ENCODE peak calls at places on chromosomes 11 and 22, in four cellular contexts. D, N, J and O are unnamed samples.

GRCh38 chr11:47908198-47908597 is 60.0 kb upstream of the NUP160 start:
- DNase-seq in J (no peak), D (no peak), N (no peak), O (no peak)

GRCh38 chr22:25131198-25131887 is 68.3 kb upstream of the CRYBB3 start:
- DNase-seq in J (no peak), N (no peak), D (no peak), O (no peak)

GRCh38 chr11:128589998-128590397 is 2.6 kb upstream of the ETS1 start:
- DNase-seq in D (no peak), J (no peak), N (no peak), O (no peak)

GRCh38 chr22:32752868-32753520 is 48.5 kb upstream of the TIMP3 start:
- DNase-seq in D (no peak), N (no peak), J (no peak), O (no peak)

GRCh38 chr11:76008474-76008873 is 193.5 kb downstream of the UVRAG start:
- DNase-seq in N (no peak), D (no peak), J (no peak), O (no peak)

GRCh38 chr11:129119036-129119435 is 73.1 kb downstream of the ARHGAP32 start:
- DNase-seq in N (no peak), D (no peak), J (no peak), O (no peak)

GRCh38 chr11:124329787-124330478 is 9.9 kb upstream of the OR8D2 start:
- DNase-seq in J (peak), N (no peak), D (no peak), O (no peak)

GRCh38 chr11:84855846-84856245 is 771.3 kb downstream of the DLG2 start:
- DNase-seq in N (no peak), D (no peak), J (no peak), O (no peak)

GRCh38 chr11:76698321-76699043 is 27.9 kb upstream of the LRRC32 start:
- DNase-seq in N (no peak), D (peak), J (no peak), O (peak)

GRCh38 chr11:93082900-93083299 is 113.4 kb downstream of the MTNR1B start:
- DNase-seq in J (no peak), N (no peak), D (no peak), O (no peak)

GRCh38 chr11:106329273-106330018 is 252.0 kb downstream of the AASDHPPT start:
- DNase-seq in N (no peak), D (no peak), J (no peak), O (no peak)

GRCh38 chr11:106326087-106326486 is 248.6 kb downstream of the AASDHPPT start:
- DNase-seq in D (no peak), N (no peak), J (no peak), O (no peak)

GRCh38 chr11:106331163-106331562 is 253.7 kb downstream of the AASDHPPT start:
- DNase-seq in N (no peak), D (no peak), J (no peak), O (no peak)

GRCh38 chr11:106322111-106322510 is 244.6 kb downstream of the AASDHPPT start:
- DNase-seq in D (no peak), N (no peak), J (no peak), O (no peak)

DNA sequence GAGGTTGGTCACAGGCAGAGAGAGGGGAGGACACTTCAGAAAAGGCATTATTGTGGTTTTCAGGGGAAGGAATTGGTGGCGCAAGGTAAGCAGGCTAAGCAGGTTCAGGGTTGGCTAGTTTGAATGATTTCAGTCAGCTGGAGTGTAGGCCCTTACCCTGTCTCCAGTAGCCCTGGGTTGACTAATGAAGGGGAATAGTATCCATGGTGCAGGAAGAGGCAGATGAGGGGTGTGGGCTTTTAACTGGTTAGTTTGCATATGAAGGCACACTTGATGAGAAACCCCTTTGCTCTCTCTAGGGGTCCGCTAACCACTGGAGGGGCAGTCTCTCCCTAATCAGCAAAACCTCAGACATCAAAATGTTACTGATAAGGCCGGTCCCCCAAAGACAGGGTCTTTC is 249.7 kb downstream of the AASDHPPT start:
- DNase-seq in D (no peak), J (no peak), N (no peak), O (no peak)
- TF ChIP-seq FOXK2 in D (no peak), J (no peak), N (no peak), O (no peak)

DNA sequence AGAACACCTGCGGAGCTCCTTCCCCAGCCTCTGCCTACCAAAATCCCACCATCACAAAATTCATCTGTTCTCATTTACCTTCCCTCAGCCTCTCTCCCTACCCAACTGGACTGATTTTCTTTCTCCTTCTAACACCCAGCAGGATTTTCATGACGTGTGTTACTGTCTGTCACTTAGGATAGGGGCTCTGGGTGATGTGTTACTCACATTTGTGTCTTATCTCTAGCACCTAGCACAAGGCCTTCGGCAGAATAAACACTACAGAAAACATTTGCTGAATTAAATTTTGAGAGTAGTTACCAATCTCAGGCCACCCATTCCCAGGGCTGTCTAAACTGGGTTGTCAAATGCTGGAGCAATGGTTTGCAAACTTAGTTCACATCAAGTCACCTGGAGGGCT is 88.0 kb downstream of the NTM start:
- DNase-seq in N (no peak), D (no peak), J (no peak), O (no peak)
- TF ChIP-seq FOXM1 in N (no peak), D (no peak), J (no peak), O (no peak)

GRCh38 chr11:134987223-134987768 is 575.3 kb upstream of the B3GAT1 start:
- DNase-seq in J (no peak), D (no peak), N (no peak), O (no peak)
- TF ChIP-seq SP1 in J (no peak), D (no peak), N (no peak), O (no peak)

DNA sequence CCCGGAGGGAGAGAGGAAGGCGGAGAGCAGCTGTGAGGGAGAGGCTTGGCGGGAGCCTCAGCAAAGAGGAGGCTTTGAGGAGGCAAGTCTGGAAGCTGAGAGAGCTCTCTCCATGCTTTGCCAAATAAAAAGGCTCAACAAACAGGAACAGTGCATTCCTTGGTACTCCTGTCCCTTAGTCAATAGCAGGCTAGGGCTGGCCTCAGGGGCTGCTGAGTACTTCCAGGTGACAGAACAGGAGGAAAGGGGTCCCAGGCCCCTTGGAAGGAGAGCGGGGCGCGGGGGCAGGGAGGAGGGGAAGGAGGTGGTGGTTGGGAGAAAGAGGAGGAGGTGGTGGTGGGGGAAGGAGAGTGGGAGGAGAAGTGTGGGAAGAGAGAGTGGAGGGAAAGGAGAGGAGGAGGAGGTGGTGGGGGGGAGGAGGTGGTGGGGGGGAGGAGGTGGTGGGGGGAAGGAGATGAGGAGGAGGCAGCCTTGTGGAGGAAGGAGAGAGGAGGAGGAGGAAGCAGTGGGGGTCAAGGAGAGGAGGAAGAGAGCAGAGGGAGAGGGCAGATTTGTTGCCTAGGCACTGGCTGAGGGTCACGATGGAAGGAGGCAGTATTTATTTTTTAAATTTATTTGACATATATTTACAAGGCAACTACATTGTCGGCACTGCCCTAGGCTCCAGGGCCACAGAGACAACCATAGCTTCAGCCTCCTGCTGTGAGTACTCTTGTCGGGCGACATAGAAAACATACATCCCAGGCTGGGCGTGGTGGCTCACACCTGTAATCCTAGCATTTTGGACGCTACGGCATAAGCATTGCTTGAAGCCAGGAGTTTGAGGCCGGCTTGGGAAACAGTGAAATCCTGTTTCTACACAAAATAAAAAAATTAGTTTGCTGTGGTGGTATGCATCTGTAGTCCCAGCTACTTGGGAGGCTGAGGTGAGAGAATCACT is 74.2 kb upstream of the ZBED5 start:
- DNase-seq in D (no peak), N (no peak), J (no peak), O (no peak)
- TF ChIP-seq FOXK2 in D (no peak), N (no peak), J (no peak), O (no peak)

GRCh38 chr11:3807856-3808845 is at the start of gene PGAP2:
- DNase-seq in J (no peak), D (peak), N (peak), O (peak)
- TF ChIP-seq FOXM1 in J (no peak), D (no peak), N (no peak), O (no peak)

GRCh38 chr11:134533511-134533910 is 121.5 kb upstream of the B3GAT1 start:
- DNase-seq in D (no peak), N (no peak), J (no peak), O (no peak)

GRCh38 chr11:134532921-134533421 is 120.9 kb upstream of the B3GAT1 start:
- DNase-seq in N (no peak), D (no peak), J (no peak), O (no peak)

GRCh38 chr11:134531331-134532135 is 119.5 kb upstream of the B3GAT1 start:
- DNase-seq in D (no peak), N (no peak), J (no peak), O (no peak)

GRCh38 chr11:134530826-134531225 is 118.8 kb upstream of the B3GAT1 start:
- DNase-seq in D (no peak), N (no peak), J (no peak), O (no peak)

GRCh38 chr11:134532176-134532920 is 120.3 kb upstream of the B3GAT1 start:
- DNase-seq in N (no peak), J (no peak), D (no peak), O (no peak)
- TF ChIP-seq SP1 in N (no peak), J (no peak), D (no peak), O (no peak)

GRCh38 chr22:18000441-18001039 is 23.8 kb downstream of the MICAL3 start:
- DNase-seq in N (no peak), D (no peak), J (no peak), O (peak)
- TF ChIP-seq FOXK2 in N (no peak), D (no peak), J (no peak), O (no peak)

GRCh38 chr22:23075525-23076216 is 5.4 kb downstream of the GNAZ start:
- DNase-seq in N (peak), J (no peak), D (no peak), O (no peak)
- TF ChIP-seq FOXM1 in N (no peak), J (no peak), D (no peak), O (no peak)